ENCODE peak calls at places on chromosome 5, in six cellular contexts. One of them, this sample, is unnamed.

GRCh38 chr5:83957188-83957587 is 236.5 kb upstream of the HAPLN1 start:
- DNase-seq in heart right ventricle: no peak
- DNase-seq in fibroblast of the aortic adventitia: no peak
- DNase-seq in aorta: no peak
- DNase-seq in K562: no peak
- DNase-seq in lower leg skin: no peak
- DNase-seq in this sample: no peak

GRCh38 chr5:112355058-112355685 is 63.9 kb downstream of the EPB41L4A start:
- DNase-seq in heart right ventricle: no peak
- DNase-seq in fibroblast of the aortic adventitia: no peak
- DNase-seq in aorta: no peak
- DNase-seq in K562: no peak
- DNase-seq in lower leg skin: no peak
- DNase-seq in this sample: no peak

GRCh38 chr5:113202904-113203716 is 226.5 kb downstream of the DCP2 start:
- DNase-seq in heart right ventricle: peak
- DNase-seq in fibroblast of the aortic adventitia: no peak
- DNase-seq in aorta: no peak
- DNase-seq in K562: peak
- DNase-seq in lower leg skin: peak
- DNase-seq in this sample: no peak

GRCh38 chr5:176856746-176857145 is 42.4 kb downstream of the HK3 start:
- DNase-seq in heart right ventricle: no peak
- DNase-seq in fibroblast of the aortic adventitia: no peak
- DNase-seq in aorta: no peak
- DNase-seq in K562: no peak
- DNase-seq in lower leg skin: no peak
- DNase-seq in this sample: no peak

GRCh38 chr5:64818245-64818644 is 49.5 kb downstream of the CWC27 start:
- DNase-seq in heart right ventricle: no peak
- DNase-seq in fibroblast of the aortic adventitia: no peak
- DNase-seq in aorta: no peak
- DNase-seq in K562: no peak
- DNase-seq in lower leg skin: no peak
- DNase-seq in this sample: no peak

GRCh38 chr5:16691731-16692130 is 74.9 kb upstream of the RETREG1 start:
- DNase-seq in heart right ventricle: no peak
- DNase-seq in fibroblast of the aortic adventitia: no peak
- DNase-seq in aorta: no peak
- DNase-seq in K562: no peak
- DNase-seq in lower leg skin: no peak
- DNase-seq in this sample: no peak

GRCh38 chr5:58149345-58149744 is 310.5 kb downstream of the PLK2 start:
- DNase-seq in heart right ventricle: no peak
- DNase-seq in fibroblast of the aortic adventitia: peak
- DNase-seq in aorta: no peak
- DNase-seq in K562: no peak
- DNase-seq in lower leg skin: no peak
- DNase-seq in this sample: no peak

GRCh38 chr5:178115136-178115834 is 2.0 kb downstream of the N4BP3 start:
- DNase-seq in heart right ventricle: no peak
- DNase-seq in fibroblast of the aortic adventitia: no peak
- DNase-seq in aorta: no peak
- DNase-seq in K562: no peak
- DNase-seq in lower leg skin: no peak
- DNase-seq in this sample: no peak

GRCh38 chr5:154648706-154649105 is 106.5 kb upstream of the LARP1 start:
- DNase-seq in heart right ventricle: no peak
- DNase-seq in fibroblast of the aortic adventitia: peak
- DNase-seq in aorta: no peak
- DNase-seq in K562: no peak
- DNase-seq in lower leg skin: no peak
- DNase-seq in this sample: no peak

GRCh38 chr5:84306617-84307016 is 78.1 kb downstream of the EDIL3 start:
- DNase-seq in heart right ventricle: no peak
- DNase-seq in fibroblast of the aortic adventitia: no peak
- DNase-seq in aorta: no peak
- DNase-seq in K562: no peak
- DNase-seq in lower leg skin: no peak
- DNase-seq in this sample: no peak

GRCh38 chr5:86631165-86631564 is 13.4 kb downstream of the COX7C start:
- DNase-seq in heart right ventricle: no peak
- DNase-seq in fibroblast of the aortic adventitia: no peak
- DNase-seq in aorta: no peak
- DNase-seq in K562: no peak
- DNase-seq in lower leg skin: no peak
- DNase-seq in this sample: no peak

GRCh38 chr5:155091063-155091648 is 77.6 kb downstream of the KIF4B start:
- DNase-seq in heart right ventricle: no peak
- DNase-seq in fibroblast of the aortic adventitia: peak
- DNase-seq in aorta: no peak
- DNase-seq in K562: no peak
- DNase-seq in lower leg skin: no peak
- DNase-seq in this sample: peak

GRCh38 chr5:17189381-17190036 is 27.9 kb upstream of the BASP1 start:
- DNase-seq in heart right ventricle: peak
- DNase-seq in fibroblast of the aortic adventitia: peak
- DNase-seq in aorta: peak
- DNase-seq in K562: peak
- DNase-seq in lower leg skin: peak
- DNase-seq in this sample: no peak

GRCh38 chr5:135426102-135427082 is 20.8 kb downstream of the DCANP1 start:
- DNase-seq in heart right ventricle: no peak
- DNase-seq in fibroblast of the aortic adventitia: peak
- DNase-seq in aorta: no peak
- DNase-seq in K562: peak
- DNase-seq in lower leg skin: no peak
- DNase-seq in this sample: no peak

GRCh38 chr5:142409253-142409594 is 84.4 kb upstream of the SPRY4 start:
- DNase-seq in heart right ventricle: no peak
- DNase-seq in fibroblast of the aortic adventitia: no peak
- DNase-seq in aorta: no peak
- DNase-seq in K562: no peak
- DNase-seq in lower leg skin: no peak
- DNase-seq in this sample: no peak

GRCh38 chr5:73443725-73444498 is 4.7 kb downstream of the FOXD1 start:
- DNase-seq in heart right ventricle: no peak
- DNase-seq in fibroblast of the aortic adventitia: no peak
- DNase-seq in aorta: no peak
- DNase-seq in K562: no peak
- DNase-seq in lower leg skin: no peak
- DNase-seq in this sample: no peak

GRCh38 chr5:73447234-73448071 is 1.1 kb downstream of the FOXD1 start:
- DNase-seq in heart right ventricle: no peak
- DNase-seq in fibroblast of the aortic adventitia: peak
- DNase-seq in aorta: peak
- DNase-seq in K562: peak
- DNase-seq in lower leg skin: no peak
- DNase-seq in this sample: no peak

GRCh38 chr5:73444499-73445432 is 3.8 kb downstream of the FOXD1 start:
- DNase-seq in heart right ventricle: no peak
- DNase-seq in fibroblast of the aortic adventitia: no peak
- DNase-seq in aorta: no peak
- DNase-seq in K562: no peak
- DNase-seq in lower leg skin: no peak
- DNase-seq in this sample: no peak

GRCh38 chr5:73446631-73447233 is 1.8 kb downstream of the FOXD1 start:
- DNase-seq in heart right ventricle: no peak
- DNase-seq in fibroblast of the aortic adventitia: no peak
- DNase-seq in aorta: no peak
- DNase-seq in K562: no peak
- DNase-seq in lower leg skin: no peak
- DNase-seq in this sample: no peak

GRCh38 chr5:73445708-73446630 is 2.6 kb downstream of the FOXD1 start:
- DNase-seq in heart right ventricle: no peak
- DNase-seq in fibroblast of the aortic adventitia: peak
- DNase-seq in aorta: no peak
- DNase-seq in K562: no peak
- DNase-seq in lower leg skin: no peak
- DNase-seq in this sample: no peak
- H3K4me3 ChIP-seq in heart right ventricle: peak
- H3K4me3 ChIP-seq in fibroblast of the aortic adventitia: peak
- H3K4me3 ChIP-seq in aorta: peak
- H3K4me3 ChIP-seq in K562: no peak
- H3K4me3 ChIP-seq in lower leg skin: no peak
- H3K4me3 ChIP-seq in this sample: peak

GRCh38 chr5:173672891-173673290 is 56.4 kb upstream of the BOD1 start:
- DNase-seq in heart right ventricle: no peak
- DNase-seq in fibroblast of the aortic adventitia: no peak
- DNase-seq in aorta: no peak
- DNase-seq in K562: no peak
- DNase-seq in lower leg skin: no peak
- DNase-seq in this sample: no peak

GRCh38 chr5:173670130-173670591 is 53.7 kb upstream of the BOD1 start:
- DNase-seq in heart right ventricle: no peak
- DNase-seq in fibroblast of the aortic adventitia: peak
- DNase-seq in aorta: no peak
- DNase-seq in K562: no peak
- DNase-seq in lower leg skin: no peak
- DNase-seq in this sample: peak

GRCh38 chr5:173670791-173671120 is 54.3 kb upstream of the BOD1 start:
- DNase-seq in heart right ventricle: no peak
- DNase-seq in fibroblast of the aortic adventitia: peak
- DNase-seq in aorta: no peak
- DNase-seq in K562: no peak
- DNase-seq in lower leg skin: no peak
- DNase-seq in this sample: no peak

GRCh38 chr5:173669483-173669882 is 53.0 kb upstream of the BOD1 start:
- DNase-seq in heart right ventricle: no peak
- DNase-seq in fibroblast of the aortic adventitia: no peak
- DNase-seq in aorta: no peak
- DNase-seq in K562: no peak
- DNase-seq in lower leg skin: no peak
- DNase-seq in this sample: no peak

DNA sequence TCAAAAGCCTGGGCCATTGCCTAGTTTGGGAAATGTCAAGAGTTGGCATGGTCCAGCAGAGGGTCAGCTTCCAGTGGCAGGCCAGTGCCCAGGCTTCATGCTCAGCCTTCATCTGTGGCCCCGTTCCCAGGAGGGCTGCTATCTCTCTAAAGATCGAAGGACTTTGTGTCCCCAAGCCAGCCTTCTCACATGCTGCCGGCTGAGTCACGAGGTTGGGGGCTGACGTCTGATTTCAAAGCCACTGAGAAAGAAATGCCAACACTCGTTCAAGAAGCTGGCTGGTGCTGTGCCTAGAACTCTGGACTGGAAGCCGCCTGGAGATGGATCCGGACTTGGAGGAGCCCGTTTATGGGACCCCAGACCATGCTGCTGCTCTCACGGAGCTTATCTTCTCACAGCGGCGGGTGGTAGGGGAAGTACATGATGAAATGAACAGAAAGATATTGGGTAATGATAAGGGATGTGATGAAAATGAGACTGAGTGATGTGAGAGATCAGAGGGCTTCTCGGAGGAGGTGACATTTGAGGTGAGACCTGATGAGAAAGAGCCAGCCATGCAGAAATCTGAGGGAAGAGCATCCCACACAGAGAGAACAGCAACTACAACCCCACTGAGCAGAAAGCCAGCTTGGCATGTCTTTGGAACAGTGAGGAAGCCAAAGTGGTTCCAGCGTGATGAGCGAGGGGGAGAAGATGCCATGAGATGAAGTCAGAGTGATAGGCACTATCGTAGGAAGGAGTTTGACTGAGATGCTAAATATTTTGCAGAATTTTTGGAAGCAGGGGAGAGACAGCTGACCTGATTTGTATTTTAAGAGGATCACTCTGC is 54.9 kb upstream of the BOD1 start:
- DNase-seq in heart right ventricle: peak
- DNase-seq in fibroblast of the aortic adventitia: peak
- DNase-seq in aorta: peak
- DNase-seq in K562: no peak
- DNase-seq in lower leg skin: peak
- DNase-seq in this sample: no peak
- H3K4me3 ChIP-seq in heart right ventricle: peak
- H3K4me3 ChIP-seq in fibroblast of the aortic adventitia: peak
- H3K4me3 ChIP-seq in aorta: no peak
- H3K4me3 ChIP-seq in K562: no peak
- H3K4me3 ChIP-seq in lower leg skin: no peak
- H3K4me3 ChIP-seq in this sample: no peak

GRCh38 chr5:180350711-180351110 is 2.4 kb downstream of the GFPT2 start:
- DNase-seq in heart right ventricle: no peak
- DNase-seq in fibroblast of the aortic adventitia: no peak
- DNase-seq in aorta: no peak
- DNase-seq in K562: no peak
- DNase-seq in lower leg skin: no peak
- DNase-seq in this sample: no peak

GRCh38 chr5:180349391-180349790 is 3.7 kb downstream of the GFPT2 start:
- DNase-seq in heart right ventricle: no peak
- DNase-seq in fibroblast of the aortic adventitia: no peak
- DNase-seq in aorta: no peak
- DNase-seq in K562: no peak
- DNase-seq in lower leg skin: no peak
- DNase-seq in this sample: no peak

GRCh38 chr5:180348316-180348715 is 4.8 kb downstream of the GFPT2 start:
- DNase-seq in heart right ventricle: no peak
- DNase-seq in fibroblast of the aortic adventitia: no peak
- DNase-seq in aorta: no peak
- DNase-seq in K562: no peak
- DNase-seq in lower leg skin: no peak
- DNase-seq in this sample: no peak

GRCh38 chr5:180352116-180352975 is 790 bp downstream of the GFPT2 start:
- DNase-seq in heart right ventricle: peak
- DNase-seq in fibroblast of the aortic adventitia: peak
- DNase-seq in aorta: no peak
- DNase-seq in K562: no peak
- DNase-seq in lower leg skin: no peak
- DNase-seq in this sample: no peak

DNA sequence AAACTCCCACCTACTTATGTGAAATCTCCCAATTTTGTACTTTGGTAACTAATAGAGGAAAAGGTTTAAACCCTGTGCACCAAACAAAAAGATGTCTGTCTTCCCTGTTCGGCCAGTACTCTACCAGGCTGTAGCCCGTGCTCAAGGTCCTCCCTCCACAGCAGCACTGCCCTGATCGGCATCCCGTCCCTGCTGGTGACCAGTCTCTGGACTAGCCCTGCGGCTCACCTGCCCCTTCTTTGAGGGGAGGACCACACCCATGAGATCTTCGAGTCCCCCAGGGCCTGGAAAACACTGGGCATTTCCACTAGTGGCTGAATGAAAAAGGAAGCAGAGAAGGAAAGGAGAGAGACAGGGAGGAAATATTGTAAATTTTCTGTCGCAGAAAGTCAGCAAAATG is 2.8 kb downstream of the GFPT2 start:
- DNase-seq in heart right ventricle: no peak
- DNase-seq in fibroblast of the aortic adventitia: no peak
- DNase-seq in aorta: no peak
- DNase-seq in K562: no peak
- DNase-seq in lower leg skin: no peak
- DNase-seq in this sample: no peak
- H3K4me3 ChIP-seq in heart right ventricle: no peak
- H3K4me3 ChIP-seq in fibroblast of the aortic adventitia: peak
- H3K4me3 ChIP-seq in aorta: no peak
- H3K4me3 ChIP-seq in K562: no peak
- H3K4me3 ChIP-seq in lower leg skin: no peak
- H3K4me3 ChIP-seq in this sample: no peak

DNA sequence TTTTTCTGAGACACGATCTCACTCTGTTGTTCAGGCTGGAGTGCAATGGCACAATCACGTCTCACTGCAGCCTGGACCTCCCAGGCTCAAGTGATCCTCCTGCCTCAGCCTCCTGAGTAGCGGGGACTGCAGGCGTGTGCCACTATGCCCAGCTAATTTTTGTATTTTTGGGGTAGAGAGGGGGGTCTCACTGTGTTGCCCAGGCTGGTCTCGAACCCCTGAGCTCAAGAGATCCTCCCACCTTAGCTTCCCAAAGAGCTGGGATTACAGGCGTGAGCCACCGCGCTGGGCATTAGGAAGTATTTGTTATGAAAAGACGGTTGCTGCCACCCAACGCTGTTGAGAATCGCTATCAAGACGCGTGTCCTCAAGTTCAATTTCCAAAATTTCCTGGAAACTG is 180.9 kb upstream of the TBCA start:
- DNase-seq in heart right ventricle: no peak
- DNase-seq in fibroblast of the aortic adventitia: no peak
- DNase-seq in aorta: no peak
- DNase-seq in K562: no peak
- DNase-seq in lower leg skin: no peak
- DNase-seq in this sample: no peak
- H3K4me3 ChIP-seq in heart right ventricle: no peak
- H3K4me3 ChIP-seq in fibroblast of the aortic adventitia: no peak
- H3K4me3 ChIP-seq in aorta: no peak
- H3K4me3 ChIP-seq in K562: no peak
- H3K4me3 ChIP-seq in lower leg skin: no peak
- H3K4me3 ChIP-seq in this sample: no peak

This sample was measured in AG04449.